ENCODE peak calls at places on chromosomes 1 and 21, in nine cellular contexts. B, P, N, Q, S, Y, U, X and M are unnamed samples.
A peak's percentile ranks its signal among the peaks of the same experiment; 100 is the strongest.

GRCh38 chr1:109542657-109543056 is 3.0 kb downstream of the GPR61 start:
- DNase-seq in B (no peak), P (no peak), N (no peak), Q (no peak), S (peak; percentile 42), Y (no peak), U (no peak), X (no peak), M (no peak)

GRCh38 chr1:56060901-56061300 is 518.5 kb downstream of the PLPP3 start:
- DNase-seq in B (peak; percentile 32), P (peak; percentile 12), N (no peak), Q (no peak), S (no peak), Y (no peak), U (no peak), X (no peak), M (no peak)

GRCh38 chr1:168752171-168752570 is 23.2 kb upstream of the DPT start:
- DNase-seq in B (peak; percentile 56), P (peak; percentile 27), N (no peak), Q (no peak), S (no peak), Y (no peak), U (peak; percentile 91), X (no peak), M (no peak)

GRCh38 chr1:59901770-59902388 is 24.7 kb downstream of the CYP2J2 start:
- DNase-seq in B (no peak), P (no peak), N (no peak), Q (no peak), S (no peak), Y (no peak), U (no peak), X (no peak), M (no peak)

GRCh38 chr1:70290248-70290647 is 64.3 kb downstream of the ANKRD13C start:
- DNase-seq in B (no peak), P (no peak), N (peak; percentile 39), Q (no peak), S (no peak), Y (no peak), U (peak; percentile 57), X (no peak), M (no peak)

GRCh38 chr1:89254658-89255287 is 17.9 kb downstream of the GBP5 start:
- DNase-seq in B (no peak), P (no peak), N (no peak), Q (no peak), S (no peak), Y (no peak), U (no peak), X (no peak), M (no peak)

GRCh38 chr1:199733125-199733524 is 294.4 kb upstream of the NR5A2 start:
- DNase-seq in B (no peak), P (no peak), N (peak; percentile 42), Q (no peak), S (no peak), Y (no peak), U (peak; percentile 51), X (no peak), M (peak; percentile 55)

GRCh38 chr21:45836694-45837670 is 144.6 kb upstream of the COL6A1 start:
- DNase-seq in B (no peak), P (no peak), N (no peak), Q (no peak), S (no peak), Y (no peak), U (peak; percentile 69), X (no peak), M (no peak)

GRCh38 chr1:34985063-34985770 is at the start of gene TMEM35B:
- DNase-seq in B (peak; percentile 78), P (peak; percentile 78), N (no peak), Q (peak; percentile 95), S (peak; percentile 95), Y (peak; percentile 52), U (peak; percentile 48), X (peak; percentile 82), M (peak; percentile 58)

GRCh38 chr1:203672354-203672753 is 45.7 kb downstream of the ATP2B4 start:
- DNase-seq in B (peak; percentile 38), P (peak; percentile 46), N (no peak), Q (no peak), S (peak; percentile 82), Y (peak; percentile 64), U (no peak), X (peak; percentile 71), M (no peak)
- H3K27ac ChIP-seq in B (peak overlapping the region; percentile 54), P (peak overlapping the region; percentile 90), N (no peak overlapping the region), Q (peak overlapping the region; percentile 84), S (peak overlapping the region; percentile 83), Y (peak overlapping the region; percentile 85), U (peak overlapping the region; percentile 87), X (peak overlapping the region; percentile 64), M (peak overlapping the region; percentile 81)

DNA sequence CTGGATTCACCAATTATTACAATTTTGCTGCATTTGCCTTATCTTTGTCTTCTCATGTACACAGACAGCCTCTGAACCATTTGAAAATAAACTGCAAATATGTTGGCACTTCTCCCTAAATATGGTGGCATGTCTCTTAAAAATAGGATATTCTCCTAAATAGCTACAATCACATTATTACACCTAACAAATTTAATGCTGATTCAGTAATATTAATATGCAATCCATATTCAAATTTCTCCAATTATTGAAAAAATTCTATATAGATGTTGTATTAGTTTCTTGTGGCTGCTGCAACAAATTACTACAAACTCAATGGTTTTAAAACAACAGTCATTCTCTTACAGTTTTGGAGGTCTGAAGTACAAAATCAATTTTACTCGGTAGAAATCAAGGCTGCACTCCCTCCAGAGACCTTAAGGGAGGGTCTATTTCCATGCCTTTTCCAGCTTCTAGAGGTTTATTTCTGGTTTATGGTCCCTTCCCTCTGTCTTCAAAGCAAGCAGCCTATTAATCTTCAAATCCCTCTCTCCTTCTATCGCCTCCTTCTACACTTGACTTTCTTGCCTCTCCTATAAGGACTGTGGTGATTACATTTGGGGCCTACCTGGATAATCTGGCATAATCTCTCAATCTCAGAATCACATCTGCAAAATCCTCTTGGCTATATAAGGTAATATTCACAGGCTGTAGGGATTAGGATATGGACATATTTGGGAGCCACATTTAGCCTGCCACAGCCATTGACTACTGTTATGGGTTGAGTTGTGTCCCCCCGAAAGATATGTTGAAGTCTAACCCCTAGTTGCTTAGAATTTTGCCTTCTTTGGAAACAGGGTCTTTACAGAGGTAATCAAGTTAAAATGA is 52.5 kb upstream of the BOLA1 start:
- DNase-seq in B (no peak), P (no peak), N (no peak), Q (no peak), S (no peak), Y (no peak), U (no peak), X (no peak), M (no peak)
- TF ChIP-seq CTCF in B (no peak), P (no peak), N (no peak), Q (no peak), S (no peak), Y (no peak), U (no peak), X (no peak), M (no peak)

GRCh38 chr1:151455231-151455630 is 4.1 kb downstream of the POGZ start:
- DNase-seq in B (no peak), P (no peak), N (no peak), Q (no peak), S (no peak), Y (no peak), U (no peak), X (no peak), M (no peak)

GRCh38 chr1:151457911-151458882 is 1.1 kb downstream of the POGZ start:
- DNase-seq in B (peak; percentile 59), P (peak; percentile 66), N (peak; percentile 73), Q (peak; percentile 90), S (peak; percentile 95), Y (peak; percentile 61), U (peak; percentile 80), X (peak; percentile 84), M (peak; percentile 86)

GRCh38 chr1:151459331-151460046 is at the start of gene POGZ:
- DNase-seq in B (peak; percentile 97), P (peak; percentile 96), N (peak; percentile 72), Q (peak; percentile 95), S (peak; percentile 95), Y (peak; percentile 95), U (peak; percentile 97), X (peak; percentile 98), M (peak; percentile 95)

GRCh38 chr1:151458936-151459330 is 361 bp downstream of the POGZ start:
- DNase-seq in B (peak; percentile 67), P (peak; percentile 71), N (no peak), Q (peak; percentile 85), S (peak; percentile 87), Y (peak; percentile 57), U (peak; percentile 69), X (peak; percentile 86), M (peak; percentile 77)

DNA sequence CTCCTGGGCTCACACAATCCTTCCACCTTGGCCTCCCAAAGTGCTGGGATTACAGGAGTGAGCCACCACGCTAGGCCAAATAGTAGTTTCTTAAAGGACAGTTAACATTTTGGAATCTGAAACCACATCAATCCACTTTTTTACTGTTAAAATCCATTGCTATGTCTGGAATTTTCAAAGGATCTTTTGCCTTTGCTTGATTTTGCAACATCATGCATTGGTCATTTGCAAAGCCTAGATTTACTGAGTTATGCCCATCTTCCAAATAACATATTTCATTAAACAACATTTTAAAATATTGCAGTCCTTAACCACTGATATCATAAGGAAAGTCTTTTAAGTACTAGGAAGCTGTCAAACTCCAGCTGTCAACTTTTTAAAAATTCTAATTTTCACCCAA is 3.3 kb downstream of the POGZ start:
- DNase-seq in B (no peak), P (no peak), N (no peak), Q (no peak), S (no peak), Y (no peak), U (no peak), X (no peak), M (no peak)
- H3K27ac ChIP-seq in B (no peak overlapping the region), P (peak overlapping the region; percentile 95), N (no peak overlapping the region), Q (no peak overlapping the region), S (no peak overlapping the region), Y (peak overlapping the region; percentile 92), U (no peak overlapping the region), X (peak overlapping the region; percentile 8), M (no peak overlapping the region)

GRCh38 chr1:233730380-233730779 is 116.5 kb downstream of the KCNK1 start:
- DNase-seq in B (no peak), P (no peak), N (no peak), Q (no peak), S (no peak), Y (no peak), U (no peak), X (no peak), M (no peak)

GRCh38 chr1:233735331-233735730 is 121.4 kb downstream of the KCNK1 start:
- DNase-seq in B (no peak), P (no peak), N (no peak), Q (no peak), S (no peak), Y (no peak), U (no peak), X (no peak), M (no peak)

GRCh38 chr1:233732206-233732605 is 118.3 kb downstream of the KCNK1 start:
- DNase-seq in B (no peak), P (no peak), N (no peak), Q (no peak), S (no peak), Y (no peak), U (no peak), X (no peak), M (no peak)

GRCh38 chr1:233734456-233734855 is 120.5 kb downstream of the KCNK1 start:
- DNase-seq in B (no peak), P (no peak), N (no peak), Q (no peak), S (no peak), Y (no peak), U (no peak), X (no peak), M (no peak)

DNA sequence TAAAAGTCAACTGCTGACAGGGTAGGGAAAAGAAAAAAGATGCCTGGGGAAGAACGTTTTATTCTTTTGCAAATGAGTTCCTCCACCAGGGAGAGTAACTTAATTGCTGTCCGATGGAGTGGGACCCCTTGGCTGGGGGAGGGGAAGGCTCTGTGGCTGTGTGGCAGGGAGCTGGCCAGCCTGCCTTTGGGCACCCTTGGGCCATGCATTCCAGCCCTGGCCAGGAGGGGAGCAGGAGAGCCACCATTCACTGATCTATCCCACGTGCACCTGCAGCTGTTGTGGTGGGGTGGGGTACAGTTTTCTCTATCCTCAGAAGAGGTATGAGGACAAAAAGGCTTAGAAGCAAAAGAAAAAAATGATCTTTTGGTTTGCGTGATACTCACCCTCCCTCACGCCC is 116.9 kb downstream of the KCNK1 start:
- DNase-seq in B (no peak), P (no peak), N (no peak), Q (no peak), S (peak; percentile 4), Y (no peak), U (no peak), X (no peak), M (no peak)
- TF ChIP-seq CTCF in B (no peak), P (no peak), N (peak; percentile 17), Q (no peak), S (no peak), Y (no peak), U (peak; percentile 51), X (no peak), M (peak; percentile 13)